ENCODE peak calls at places on chromosomes 7 and 10, in ten cellular contexts. H, Z, N, Y, J, E, L, W, T and R are unnamed samples.

GRCh38 chr7:129948338-129948737 is 4.4 kb downstream of the UBE2H start:
- ATAC-seq in H (no peak), Z (no peak), N (no peak), Y (no peak), J (no peak), E (no peak), L (no peak), W (no peak), T (no peak), R (no peak)

GRCh38 chr7:80722596-80723141 is 84.2 kb downstream of the CD36 start:
- ATAC-seq in H (peak; percentile 98), Z (peak; percentile 91), N (peak; percentile 28), Y (no peak), J (peak; percentile 89), E (peak; percentile 52), L (peak; percentile 93), W (peak; percentile 72), T (no peak), R (peak; percentile 95)

GRCh38 chr10:126972622-126973414 is 67.6 kb downstream of the DOCK1 start:
- ATAC-seq in H (peak; percentile 90), Z (no peak), N (no peak), Y (peak; percentile 88), J (peak; percentile 90), E (peak; percentile 97), L (no peak), W (peak; percentile 92), T (no peak), R (no peak)

GRCh38 chr7:54995631-54996340 is 23.0 kb upstream of the EGFR start:
- ATAC-seq in H (peak; percentile 95), Z (no peak), N (no peak), Y (no peak), J (peak; percentile 60), E (no peak), L (peak; percentile 89), W (no peak), T (no peak), R (no peak)

GRCh38 chr10:110022716-110023504 is 15.1 kb downstream of the ADD3 start:
- ATAC-seq in H (no peak), Z (no peak), N (peak; percentile 17), Y (no peak), J (peak; percentile 32), E (no peak), L (no peak), W (no peak), T (peak; percentile 38), R (no peak)

GRCh38 chr7:120955577-120956149 is 5.1 kb downstream of the ING3 start:
- ATAC-seq in H (no peak), Z (no peak), N (no peak), Y (no peak), J (no peak), E (no peak), L (no peak), W (no peak), T (no peak), R (no peak)

GRCh38 chr10:69968830-69969229 is 83.8 kb upstream of the MACROH2A2 start:
- ATAC-seq in H (peak; percentile 70), Z (no peak), N (no peak), Y (no peak), J (no peak), E (peak; percentile 95), L (peak; percentile 78), W (no peak), T (peak; percentile 85), R (no peak)

GRCh38 chr10:7797582-7797981 is 9.6 kb downstream of the ATP5F1C start:
- ATAC-seq in H (peak; percentile 70), Z (peak; percentile 91), N (peak; percentile 80), Y (no peak), J (peak; percentile 98), E (no peak), L (peak; percentile 88), W (no peak), T (peak; percentile 53), R (no peak)

GRCh38 chr7:144525956-144526355 is 122.5 kb upstream of the NOBOX start:
- ATAC-seq in H (no peak), Z (no peak), N (no peak), Y (no peak), J (no peak), E (no peak), L (no peak), W (no peak), T (no peak), R (no peak)

GRCh38 chr7:92245487-92246362 is at the start of the genes ANKIB1 and KRIT1:
- ATAC-seq in H (peak; percentile 95), Z (peak; percentile 94), N (peak; percentile 90), Y (peak; percentile 97), J (peak; percentile 90), E (peak; percentile 92), L (peak; percentile 84), W (peak; percentile 92), T (peak; percentile 87), R (peak; percentile 91)
- TF ChIP-seq POLR2A in H (peak; percentile 50), Z (peak; percentile 39), N (no peak), Y (peak; percentile 38), J (peak; percentile 71), E (peak; percentile 67), L (peak; percentile 66), W (peak; percentile 83), T (peak; percentile 98), R (peak; percentile 48)

GRCh38 chr10:58700576-58700975 is 187.9 kb downstream of the BICC1 start:
- ATAC-seq in H (peak; percentile 64), Z (no peak), N (no peak), Y (no peak), J (no peak), E (no peak), L (no peak), W (no peak), T (no peak), R (no peak)

GRCh38 chr10:58696736-58697135 is 184.1 kb downstream of the BICC1 start:
- ATAC-seq in H (no peak), Z (no peak), N (no peak), Y (no peak), J (no peak), E (no peak), L (no peak), W (no peak), T (no peak), R (no peak)

GRCh38 chr10:58701398-58702135 is 188.9 kb downstream of the BICC1 start:
- ATAC-seq in H (peak; percentile 57), Z (peak; percentile 46), N (peak; percentile 41), Y (no peak), J (peak; percentile 18), E (no peak), L (no peak), W (peak; percentile 51), T (no peak), R (peak; percentile 80)

GRCh38 chr10:58697691-58698090 is 185.0 kb downstream of the BICC1 start:
- ATAC-seq in H (no peak), Z (no peak), N (no peak), Y (no peak), J (no peak), E (no peak), L (no peak), W (no peak), T (no peak), R (no peak)

GRCh38 chr10:58698777-58699356 is 186.2 kb downstream of the BICC1 start:
- ATAC-seq in H (peak; percentile 25), Z (no peak), N (no peak), Y (no peak), J (no peak), E (no peak), L (no peak), W (no peak), T (no peak), R (no peak)
- H3K4me1 ChIP-seq in H (peaks cover 67% of the 10 kb centered on the region), Z (peaks cover 9% of the 10 kb centered on the region), N (no peaks in the 10 kb centered on the region), Y (no peaks in the 10 kb centered on the region), J (peaks cover 13% of the 10 kb centered on the region), E (no peaks in the 10 kb centered on the region), L (no peaks in the 10 kb centered on the region), W (peaks cover 10% of the 10 kb centered on the region), T (no peaks in the 10 kb centered on the region), R (peaks cover 8% of the 10 kb centered on the region)

DNA sequence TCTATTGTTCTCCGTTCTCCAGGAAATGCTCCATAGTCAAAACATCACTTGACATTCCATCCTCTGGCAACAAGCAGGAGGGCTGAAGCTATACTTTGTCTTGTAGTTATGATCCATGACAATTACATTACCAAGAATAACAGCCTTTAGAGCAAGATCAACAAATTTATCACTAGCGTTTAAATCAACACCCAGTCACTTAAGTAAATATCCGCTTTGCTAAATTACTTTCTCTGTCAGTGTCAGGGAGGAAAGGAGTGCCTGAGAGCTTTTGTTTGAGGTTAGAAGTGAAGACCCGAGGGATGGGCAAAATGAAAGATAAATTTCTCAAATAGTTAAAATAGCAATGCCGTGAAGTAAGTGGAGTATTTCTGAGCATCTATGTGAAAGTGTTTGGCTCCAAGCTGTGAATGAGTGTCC is 236.1 kb upstream of the BMPER start:
- ATAC-seq in H (peak; percentile 58), Z (no peak), N (no peak), Y (no peak), J (peak; percentile 57), E (peak; percentile 38), L (no peak), W (no peak), T (no peak), R (no peak)
- TF ChIP-seq POLR2A in H (no peak), Z (no peak), N (no peak), Y (no peak), J (no peak), E (no peak), L (no peak), W (no peak), T (no peak), R (no peak)

DNA sequence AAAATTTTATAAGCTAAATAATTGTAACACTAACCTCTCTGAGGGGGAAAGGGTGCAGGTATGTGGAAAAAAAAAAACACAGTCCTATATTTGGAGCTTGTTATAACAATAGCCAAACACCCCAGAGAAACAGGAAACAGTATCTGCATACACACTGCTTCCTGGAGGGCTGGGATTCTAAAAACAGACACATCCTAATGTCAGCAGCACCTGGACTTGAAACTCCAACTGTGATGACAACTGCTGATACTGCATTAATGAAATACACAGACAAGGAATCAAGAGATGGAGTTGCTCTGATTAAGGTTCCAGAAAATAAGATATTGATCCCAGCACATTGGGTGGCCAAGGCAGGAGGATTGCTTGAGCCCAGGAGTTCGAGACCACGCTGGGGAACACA is 9.3 kb downstream of the DAGLB start:
- ATAC-seq in H (no peak), Z (peak; percentile 75), N (no peak), Y (no peak), J (no peak), E (no peak), L (no peak), W (no peak), T (no peak), R (no peak)
- H3K4me1 ChIP-seq in H (peaks cover 13% of the 10 kb centered on the region), Z (peaks cover 56% of the 10 kb centered on the region), N (peaks cover 44% of the 10 kb centered on the region), Y (no peaks in the 10 kb centered on the region), J (peaks cover 14% of the 10 kb centered on the region), E (no peaks in the 10 kb centered on the region), L (peaks cover 36% of the 10 kb centered on the region), W (peaks cover 6% of the 10 kb centered on the region), T (peaks cover 5% of the 10 kb centered on the region), R (peaks cover 28% of the 10 kb centered on the region)